ENCODE peak calls at places on chromosome 18, in four cellular contexts. One of them, this sample, is unnamed.

GRCh38 chr18:56257215-56257614 is 381.2 kb downstream of the TXNL1 start:
- DNase-seq in Calu3: no peak
- DNase-seq in psoas muscle: no peak
- DNase-seq in Peyer's patch: no peak
- DNase-seq in this sample: no peak

GRCh38 chr18:10546557-10547300 is 20.9 kb downstream of the NAPG start:
- DNase-seq in psoas muscle: no peak
- DNase-seq in Peyer's patch: no peak
- DNase-seq in Calu3: no peak
- DNase-seq in this sample: no peak

GRCh38 chr18:48951448-48952286 is 902 bp upstream of the SMAD7 start:
- DNase-seq in Calu3: peak
- DNase-seq in Peyer's patch: peak
- DNase-seq in psoas muscle: peak
- DNase-seq in this sample: peak

GRCh38 chr18:69787825-69788547 is 159.7 kb downstream of the CD226 start:
- DNase-seq in Calu3: peak
- DNase-seq in psoas muscle: no peak
- DNase-seq in Peyer's patch: no peak
- DNase-seq in this sample: no peak

GRCh38 chr18:24790347-24790746 is 329.9 kb downstream of the HRH4 start:
- DNase-seq in Peyer's patch: no peak
- DNase-seq in psoas muscle: no peak
- DNase-seq in Calu3: no peak
- DNase-seq in this sample: no peak

GRCh38 chr18:74248189-74248975 is 43.4 kb downstream of the CYB5A start:
- DNase-seq in Peyer's patch: no peak
- DNase-seq in Calu3: no peak
- DNase-seq in psoas muscle: no peak
- DNase-seq in this sample: no peak

GRCh38 chr18:22284581-22285230 is 115.3 kb downstream of the GATA6 start:
- DNase-seq in Peyer's patch: no peak
- DNase-seq in Calu3: no peak
- DNase-seq in psoas muscle: no peak
- DNase-seq in this sample: no peak

GRCh38 chr18:3328522-3328921 is 66.6 kb downstream of the MYL12B start:
- DNase-seq in Calu3: no peak
- DNase-seq in Peyer's patch: no peak
- DNase-seq in psoas muscle: no peak
- DNase-seq in this sample: no peak

GRCh38 chr18:56374005-56374655 is 264.3 kb downstream of the TXNL1 start:
- DNase-seq in psoas muscle: no peak
- DNase-seq in Calu3: no peak
- DNase-seq in Peyer's patch: no peak
- DNase-seq in this sample: no peak

GRCh38 chr18:9101730-9102390 is 639 bp upstream of the NDUFV2 start:
- DNase-seq in Peyer's patch: no peak
- DNase-seq in psoas muscle: no peak
- DNase-seq in Calu3: peak
- DNase-seq in this sample: no peak

GRCh38 chr18:39840406-39840805 is 2114.6 kb upstream of the PIK3C3 start:
- DNase-seq in Peyer's patch: no peak
- DNase-seq in Calu3: no peak
- DNase-seq in psoas muscle: no peak
- DNase-seq in this sample: no peak

GRCh38 chr18:67608909-67609308 is 92.4 kb upstream of the DSEL start:
- DNase-seq in Calu3: no peak
- DNase-seq in Peyer's patch: no peak
- DNase-seq in psoas muscle: no peak
- DNase-seq in this sample: no peak

GRCh38 chr18:48263913-48264506 is 145.2 kb downstream of the ZBTB7C start:
- DNase-seq in Peyer's patch: no peak
- DNase-seq in psoas muscle: no peak
- DNase-seq in Calu3: no peak
- DNase-seq in this sample: no peak

DNA sequence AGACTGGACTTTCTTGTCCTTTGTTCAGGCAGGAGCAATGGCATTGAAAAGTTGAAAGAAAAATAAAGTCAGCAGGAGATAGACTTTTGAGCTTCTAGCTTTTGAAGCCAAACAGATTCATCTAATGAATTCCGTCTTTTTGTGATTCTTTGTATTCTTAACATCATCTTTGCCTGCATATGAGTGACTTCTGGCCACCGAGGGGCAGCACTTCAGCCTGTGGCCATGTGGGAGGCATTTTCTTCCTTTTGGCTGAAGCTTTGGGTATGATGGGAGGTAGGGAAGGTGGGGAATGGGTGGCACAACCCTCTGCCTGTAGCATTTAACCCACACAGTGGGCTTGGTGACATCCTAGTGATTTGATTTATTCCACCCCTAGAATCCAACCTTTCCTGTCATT is 220.6 kb downstream of the SETBP1 start:
- DNase-seq in Calu3: peak
- DNase-seq in psoas muscle: no peak
- DNase-seq in Peyer's patch: no peak
- DNase-seq in this sample: no peak
- TF ChIP-seq CTCF in Calu3: no peak
- TF ChIP-seq CTCF in psoas muscle: peak
- TF ChIP-seq CTCF in Peyer's patch: no peak
- TF ChIP-seq CTCF in this sample: no peak

DNA sequence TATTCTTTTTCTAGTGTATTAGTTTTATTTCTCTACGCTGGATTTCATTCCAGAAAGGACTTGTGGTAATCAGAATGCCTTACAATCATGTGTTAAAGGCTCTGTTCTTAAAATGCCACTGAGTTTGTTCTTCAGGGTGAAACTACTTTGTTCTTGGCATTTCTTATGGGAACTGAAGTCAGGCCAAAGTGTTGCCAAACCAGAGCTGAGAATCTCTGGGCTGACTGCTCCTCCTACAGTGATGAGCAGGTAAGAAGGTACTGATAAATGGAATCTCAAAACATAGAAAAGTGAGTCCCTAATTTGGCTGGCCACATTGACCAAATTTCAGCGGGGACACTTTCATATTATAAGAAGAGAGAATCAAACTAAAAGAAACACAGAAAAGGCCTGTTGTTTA is 55.1 kb upstream of the ZNF397 start:
- DNase-seq in Peyer's patch: no peak
- DNase-seq in psoas muscle: no peak
- DNase-seq in Calu3: no peak
- DNase-seq in this sample: no peak
- TF ChIP-seq CTCF in Peyer's patch: no peak
- TF ChIP-seq CTCF in psoas muscle: no peak
- TF ChIP-seq CTCF in Calu3: no peak
- TF ChIP-seq CTCF in this sample: no peak

GRCh38 chr18:45386256-45386655 is 229.0 kb upstream of the SLC14A2 start:
- DNase-seq in Calu3: peak
- DNase-seq in Peyer's patch: no peak
- DNase-seq in psoas muscle: peak
- DNase-seq in this sample: peak
- TF ChIP-seq CTCF in Calu3: peak
- TF ChIP-seq CTCF in Peyer's patch: no peak
- TF ChIP-seq CTCF in psoas muscle: peak
- TF ChIP-seq CTCF in this sample: no peak

GRCh38 chr18:26956894-26957293 is 91.4 kb upstream of the AQP4 start:
- DNase-seq in Calu3: no peak
- DNase-seq in psoas muscle: no peak
- DNase-seq in Peyer's patch: no peak
- DNase-seq in this sample: no peak
- TF ChIP-seq CTCF in Calu3: no peak
- TF ChIP-seq CTCF in psoas muscle: no peak
- TF ChIP-seq CTCF in Peyer's patch: no peak
- TF ChIP-seq CTCF in this sample: no peak

GRCh38 chr18:79294235-79294634 is 101.5 kb upstream of the NFATC1 start:
- DNase-seq in psoas muscle: no peak
- DNase-seq in Peyer's patch: no peak
- DNase-seq in Calu3: no peak
- DNase-seq in this sample: no peak
- TF ChIP-seq CTCF in psoas muscle: no peak
- TF ChIP-seq CTCF in Peyer's patch: no peak
- TF ChIP-seq CTCF in Calu3: no peak
- TF ChIP-seq CTCF in this sample: no peak